ENCODE peak calls at places on chromosomes 4 and X, in ten cellular contexts. W, D, R, L, P, F, H, O, K and T are unnamed samples.

GRCh38 chr4:3657917-3658913 is 108.0 kb upstream of the ADRA2C start:
- DNase-seq in K (no peak), H (no peak), P (no peak), L (no peak), O (no peak), W (no peak), D (peak; percentile 84), R (peak; percentile 66), F (peak; percentile 61), T (no peak)

GRCh38 chr4:115851918-115852766 is 738.7 kb upstream of the NDST4 start:
- DNase-seq in D (peak; percentile 44), R (peak; percentile 61), L (peak; percentile 12), P (no peak), K (no peak), O (no peak), F (no peak), W (no peak), H (no peak), T (peak; percentile 9)

GRCh38 chrX:15598031-15598430 is 2.7 kb downstream of the ACE2 start:
- DNase-seq in L (no peak), F (no peak), R (no peak), H (no peak), K (no peak), O (no peak), D (no peak), W (no peak), P (no peak), T (no peak)

GRCh38 chr4:53786632-53787031 is 195.3 kb upstream of the LNX1 start:
- DNase-seq in R (peak; percentile 62), O (no peak), D (no peak), F (no peak), P (no peak), K (no peak), L (no peak), W (peak; percentile 60), H (no peak), T (no peak)

GRCh38 chr4:176191974-176192373 is 3.4 kb downstream of the SPATA4 start:
- DNase-seq in D (no peak), P (no peak), F (no peak), H (peak; percentile 0), R (no peak), L (no peak), W (no peak), O (no peak), K (no peak), T (no peak)

GRCh38 chrX:42269186-42269585 is 345.8 kb upstream of the CASK start:
- DNase-seq in F (no peak), K (no peak), L (no peak), H (no peak), W (no peak), O (no peak), P (no peak), R (peak; percentile 1), D (no peak), T (no peak)

GRCh38 chr4:96913437-96914075 is 1073.7 kb downstream of the PDHA2 start:
- DNase-seq in D (no peak), K (no peak), H (no peak), R (peak; percentile 41), O (no peak), F (no peak), P (no peak), W (no peak), L (no peak), T (no peak)

GRCh38 chr4:99054428-99054994 is 34.1 kb downstream of the ADH5 start:
- DNase-seq in O (no peak), F (no peak), K (no peak), P (no peak), D (no peak), R (no peak), W (no peak), L (no peak), H (no peak), T (no peak)

GRCh38 chr4:120977435-120977997 is 55.0 kb upstream of the PRDM5 start:
- DNase-seq in F (no peak), P (no peak), O (no peak), H (no peak), R (peak; percentile 86), L (peak; percentile 24), W (peak; percentile 23), D (no peak), K (no peak), T (no peak)

GRCh38 chr4:16859031-16859430 is 39.4 kb downstream of the LDB2 start:
- DNase-seq in R (no peak), D (no peak), P (no peak), F (no peak), K (no peak), O (no peak), W (no peak), L (no peak), H (no peak), T (no peak)

GRCh38 chr4:175380841-175381240 is 431.2 kb downstream of the GPM6A start:
- DNase-seq in O (no peak), L (no peak), K (no peak), H (no peak), R (no peak), W (no peak), F (no peak), D (no peak), P (no peak), T (no peak)

GRCh38 chr4:8010618-8011017 is 71.0 kb upstream of the AFAP1 start:
- DNase-seq in L (no peak), R (peak; percentile 35), P (no peak), F (peak; percentile 65), D (no peak), H (peak; percentile 95), O (no peak), K (no peak), W (no peak), T (peak; percentile 95)